ENCODE peak calls at places on chromosome 3, in nine cellular contexts. One of them, this sample, is unnamed.

GRCh38 chr3:138593488-138594149 is 441 bp downstream of the CEP70 start:
- DNase-seq in HepG2: peak
- DNase-seq in HCT116: no peak
- DNase-seq in SK-N-SH: no peak
- DNase-seq in endothelial cell of umbilical vein: no peak
- DNase-seq in K562: peak
- DNase-seq in A549: no peak
- DNase-seq in GM12878: no peak
- DNase-seq in H1: no peak
- DNase-seq in this sample: no peak

GRCh38 chr3:190443257-190443656 is 6.4 kb downstream of the TMEM207 start:
- DNase-seq in HepG2: peak
- DNase-seq in HCT116: no peak
- DNase-seq in SK-N-SH: no peak
- DNase-seq in endothelial cell of umbilical vein: peak
- DNase-seq in K562: no peak
- DNase-seq in A549: peak
- DNase-seq in GM12878: no peak
- DNase-seq in H1: no peak
- DNase-seq in this sample: peak

GRCh38 chr3:102020670-102021069 is 171.4 kb downstream of the NFKBIZ start:
- DNase-seq in HepG2: no peak
- DNase-seq in HCT116: no peak
- DNase-seq in SK-N-SH: no peak
- DNase-seq in endothelial cell of umbilical vein: no peak
- DNase-seq in K562: no peak
- DNase-seq in A549: no peak
- DNase-seq in GM12878: no peak
- DNase-seq in H1: no peak
- DNase-seq in this sample: no peak

GRCh38 chr3:47824541-47825473 is 21.9 kb downstream of the DHX30 start:
- DNase-seq in HepG2: peak
- DNase-seq in HCT116: peak
- DNase-seq in SK-N-SH: peak
- DNase-seq in endothelial cell of umbilical vein: peak
- DNase-seq in K562: peak
- DNase-seq in A549: peak
- DNase-seq in GM12878: peak
- DNase-seq in H1: peak
- DNase-seq in this sample: peak

GRCh38 chr3:141227752-141228151 is 3.9 kb upstream of the PXYLP1 start:
- DNase-seq in HepG2: no peak
- DNase-seq in HCT116: no peak
- DNase-seq in SK-N-SH: peak
- DNase-seq in endothelial cell of umbilical vein: no peak
- DNase-seq in K562: no peak
- DNase-seq in A549: no peak
- DNase-seq in GM12878: no peak
- DNase-seq in H1: no peak
- DNase-seq in this sample: no peak

GRCh38 chr3:54968546-54969172 is 40.8 kb upstream of the LRTM1 start:
- DNase-seq in HepG2: no peak
- DNase-seq in HCT116: no peak
- DNase-seq in SK-N-SH: no peak
- DNase-seq in endothelial cell of umbilical vein: no peak
- DNase-seq in K562: no peak
- DNase-seq in A549: no peak
- DNase-seq in GM12878: no peak
- DNase-seq in H1: no peak
- DNase-seq in this sample: no peak

GRCh38 chr3:186722457-186722856 is 5.3 kb downstream of the KNG1 start:
- DNase-seq in HepG2: peak
- DNase-seq in HCT116: peak
- DNase-seq in SK-N-SH: peak
- DNase-seq in endothelial cell of umbilical vein: no peak
- DNase-seq in K562: peak
- DNase-seq in A549: peak
- DNase-seq in GM12878: no peak
- DNase-seq in H1: peak
- DNase-seq in this sample: peak

GRCh38 chr3:9352917-9353823 is 9.7 kb upstream of the THUMPD3 start:
- DNase-seq in HepG2: peak
- DNase-seq in HCT116: peak
- DNase-seq in SK-N-SH: peak
- DNase-seq in endothelial cell of umbilical vein: peak
- DNase-seq in K562: peak
- DNase-seq in A549: peak
- DNase-seq in GM12878: peak
- DNase-seq in H1: peak
- DNase-seq in this sample: peak

GRCh38 chr3:43688245-43688650 is 2.5 kb upstream of the ABHD5 start:
- DNase-seq in HepG2: no peak
- DNase-seq in HCT116: no peak
- DNase-seq in SK-N-SH: no peak
- DNase-seq in endothelial cell of umbilical vein: no peak
- DNase-seq in K562: peak
- DNase-seq in A549: no peak
- DNase-seq in GM12878: no peak
- DNase-seq in H1: no peak
- DNase-seq in this sample: no peak

GRCh38 chr3:123651449-123652345 is 66.8 kb upstream of the HACD2 start:
- DNase-seq in HepG2: no peak
- DNase-seq in HCT116: no peak
- DNase-seq in SK-N-SH: no peak
- DNase-seq in endothelial cell of umbilical vein: no peak
- DNase-seq in K562: no peak
- DNase-seq in A549: no peak
- DNase-seq in GM12878: no peak
- DNase-seq in H1: no peak
- DNase-seq in this sample: no peak

GRCh38 chr3:123657111-123657510 is 72.3 kb upstream of the HACD2 start:
- DNase-seq in HepG2: no peak
- DNase-seq in HCT116: no peak
- DNase-seq in SK-N-SH: no peak
- DNase-seq in endothelial cell of umbilical vein: no peak
- DNase-seq in K562: no peak
- DNase-seq in A549: no peak
- DNase-seq in GM12878: no peak
- DNase-seq in H1: no peak
- DNase-seq in this sample: no peak

GRCh38 chr3:150078983-150079739 is 108.5 kb upstream of the PFN2 start:
- DNase-seq in HepG2: no peak
- DNase-seq in HCT116: no peak
- DNase-seq in SK-N-SH: peak
- DNase-seq in endothelial cell of umbilical vein: no peak
- DNase-seq in K562: no peak
- DNase-seq in A549: peak
- DNase-seq in GM12878: no peak
- DNase-seq in H1: no peak
- DNase-seq in this sample: no peak

GRCh38 chr3:70849911-70850699 is 537.7 kb upstream of the MDFIC2 start:
- DNase-seq in HepG2: no peak
- DNase-seq in HCT116: peak
- DNase-seq in SK-N-SH: no peak
- DNase-seq in endothelial cell of umbilical vein: peak
- DNase-seq in K562: no peak
- DNase-seq in A549: peak
- DNase-seq in GM12878: no peak
- DNase-seq in H1: no peak
- DNase-seq in this sample: no peak

GRCh38 chr3:38493019-38493418 is 3.1 kb upstream of the EXOG start:
- DNase-seq in HepG2: no peak
- DNase-seq in HCT116: no peak
- DNase-seq in SK-N-SH: no peak
- DNase-seq in endothelial cell of umbilical vein: peak
- DNase-seq in K562: no peak
- DNase-seq in A549: no peak
- DNase-seq in GM12878: no peak
- DNase-seq in H1: no peak
- DNase-seq in this sample: no peak

GRCh38 chr3:196638922-196639516 is 475 bp upstream of the NRROS start:
- DNase-seq in HepG2: no peak
- DNase-seq in HCT116: no peak
- DNase-seq in SK-N-SH: no peak
- DNase-seq in endothelial cell of umbilical vein: peak
- DNase-seq in K562: no peak
- DNase-seq in A549: no peak
- DNase-seq in GM12878: no peak
- DNase-seq in H1: no peak
- DNase-seq in this sample: peak

GRCh38 chr3:128014548-128014947 is 37.7 kb upstream of the SEC61A1 start:
- DNase-seq in HepG2: no peak
- DNase-seq in HCT116: no peak
- DNase-seq in SK-N-SH: no peak
- DNase-seq in endothelial cell of umbilical vein: no peak
- DNase-seq in K562: no peak
- DNase-seq in A549: no peak
- DNase-seq in GM12878: no peak
- DNase-seq in H1: no peak
- DNase-seq in this sample: no peak

GRCh38 chr3:122149228-122149627 is 34.2 kb upstream of the CASR start:
- DNase-seq in HepG2: no peak
- DNase-seq in HCT116: no peak
- DNase-seq in SK-N-SH: no peak
- DNase-seq in endothelial cell of umbilical vein: no peak
- DNase-seq in K562: no peak
- DNase-seq in A549: no peak
- DNase-seq in GM12878: no peak
- DNase-seq in H1: no peak
- DNase-seq in this sample: no peak

GRCh38 chr3:168040624-168041208 is 55.0 kb downstream of the GOLIM4 start:
- DNase-seq in HepG2: peak
- DNase-seq in HCT116: peak
- DNase-seq in SK-N-SH: peak
- DNase-seq in endothelial cell of umbilical vein: peak
- DNase-seq in K562: peak
- DNase-seq in A549: peak
- DNase-seq in GM12878: no peak
- DNase-seq in H1: no peak
- DNase-seq in this sample: peak

DNA sequence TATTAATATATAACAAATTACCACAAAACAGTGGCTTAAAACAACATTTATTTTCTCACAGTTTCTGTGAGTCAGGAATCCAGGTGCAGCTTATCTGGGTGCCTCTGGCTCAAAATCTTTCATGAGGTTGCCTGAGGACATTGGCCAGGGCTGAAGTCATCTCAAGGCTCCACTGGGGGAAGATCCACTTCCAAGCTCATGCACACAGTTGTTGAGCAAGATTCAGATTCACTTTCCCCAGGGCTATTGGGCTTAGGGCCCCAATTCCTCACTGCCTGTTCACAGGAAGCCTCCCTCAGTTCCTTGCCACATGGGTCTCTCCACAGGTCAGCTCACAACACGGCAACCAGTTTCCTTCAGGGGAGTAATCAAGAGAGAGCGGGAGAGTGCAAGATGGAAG is 35.0 kb downstream of the RFTN1 start:
- DNase-seq in HepG2: no peak
- DNase-seq in HCT116: no peak
- DNase-seq in SK-N-SH: no peak
- DNase-seq in endothelial cell of umbilical vein: peak
- DNase-seq in K562: no peak
- DNase-seq in A549: no peak
- DNase-seq in GM12878: no peak
- DNase-seq in H1: no peak
- DNase-seq in this sample: no peak
- H3K4me3 ChIP-seq in HepG2: no peak
- H3K4me3 ChIP-seq in HCT116: no peak
- H3K4me3 ChIP-seq in SK-N-SH: no peak
- H3K4me3 ChIP-seq in endothelial cell of umbilical vein: no peak
- H3K4me3 ChIP-seq in K562: no peak
- H3K4me3 ChIP-seq in A549: no peak
- H3K4me3 ChIP-seq in GM12878: no peak
- H3K4me3 ChIP-seq in H1: no peak
- H3K4me3 ChIP-seq in this sample: no peak

DNA sequence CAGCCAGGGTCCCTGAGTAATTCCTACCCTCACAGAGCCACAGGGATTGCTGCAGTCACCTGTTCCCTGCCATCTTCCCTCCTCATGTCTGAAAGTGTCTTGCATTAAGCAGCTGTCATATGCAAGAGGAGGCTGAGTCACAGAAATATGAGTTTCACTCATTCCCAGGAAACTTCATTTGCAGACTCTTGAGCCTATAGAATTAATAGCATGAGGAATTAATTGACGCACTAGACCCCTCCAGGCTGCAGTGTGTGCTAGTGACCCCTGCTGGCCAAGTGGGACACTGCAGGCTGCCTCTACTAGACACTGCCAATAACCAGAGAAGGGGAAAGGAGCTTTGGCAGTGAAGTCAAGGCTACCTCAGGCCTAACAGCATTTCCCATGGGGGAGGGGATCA is 50.6 kb upstream of the SLC6A1 start:
- DNase-seq in HepG2: no peak
- DNase-seq in HCT116: no peak
- DNase-seq in SK-N-SH: no peak
- DNase-seq in endothelial cell of umbilical vein: no peak
- DNase-seq in K562: peak
- DNase-seq in A549: no peak
- DNase-seq in GM12878: no peak
- DNase-seq in H1: peak
- DNase-seq in this sample: peak
- TF ChIP-seq MAX in HepG2: no peak
- TF ChIP-seq MAX in HCT116: no peak
- TF ChIP-seq MAX in SK-N-SH: no peak
- TF ChIP-seq MAX in endothelial cell of umbilical vein: no peak
- TF ChIP-seq MAX in K562: no peak
- TF ChIP-seq MAX in A549: no peak
- TF ChIP-seq MAX in GM12878: no peak
- TF ChIP-seq MAX in H1: no peak
- TF ChIP-seq MAX in this sample: no peak

GRCh38 chr3:106446271-106446670 is 577.5 kb upstream of the CBLB start:
- DNase-seq in HepG2: no peak
- DNase-seq in HCT116: no peak
- DNase-seq in SK-N-SH: no peak
- DNase-seq in endothelial cell of umbilical vein: no peak
- DNase-seq in K562: no peak
- DNase-seq in A549: no peak
- DNase-seq in GM12878: no peak
- DNase-seq in H1: no peak
- DNase-seq in this sample: no peak
- H3K4me3 ChIP-seq in HepG2: no peak
- H3K4me3 ChIP-seq in HCT116: no peak
- H3K4me3 ChIP-seq in SK-N-SH: no peak
- H3K4me3 ChIP-seq in endothelial cell of umbilical vein: no peak
- H3K4me3 ChIP-seq in K562: no peak
- H3K4me3 ChIP-seq in A549: no peak
- H3K4me3 ChIP-seq in GM12878: no peak
- H3K4me3 ChIP-seq in H1: no peak
- H3K4me3 ChIP-seq in this sample: no peak

GRCh38 chr3:126391631-126392030 is 3.1 kb upstream of the CFAP100 start:
- DNase-seq in HepG2: no peak
- DNase-seq in HCT116: no peak
- DNase-seq in SK-N-SH: peak
- DNase-seq in endothelial cell of umbilical vein: no peak
- DNase-seq in K562: no peak
- DNase-seq in A549: no peak
- DNase-seq in GM12878: no peak
- DNase-seq in H1: no peak
- DNase-seq in this sample: no peak
- TF ChIP-seq MAX in HepG2: no peak
- TF ChIP-seq MAX in HCT116: no peak
- TF ChIP-seq MAX in SK-N-SH: no peak
- TF ChIP-seq MAX in endothelial cell of umbilical vein: no peak
- TF ChIP-seq MAX in K562: no peak
- TF ChIP-seq MAX in A549: no peak
- TF ChIP-seq MAX in GM12878: no peak
- TF ChIP-seq MAX in H1: no peak
- TF ChIP-seq MAX in this sample: no peak